ENCODE peak calls at places on chromosomes 4 and X, in four cellular contexts. B, H, J and U are unnamed samples.

GRCh38 chr4:11548529-11549176 is 120.0 kb upstream of the HS3ST1 start:
- DNase-seq in J (no peak), B (no peak), H (peak), U (no peak)

GRCh38 chrX:13094780-13095425 is 50.5 kb upstream of the FAM9C start:
- DNase-seq in H (no peak), B (no peak), J (no peak), U (no peak)

GRCh38 chr4:130356873-130357272 is 1260.9 kb downstream of the C4orf33 start:
- DNase-seq in J (no peak), B (no peak), H (no peak), U (no peak)

GRCh38 chr4:127012549-127012948 is 620.2 kb upstream of the INTU start:
- DNase-seq in J (no peak), B (no peak), H (no peak), U (no peak)

GRCh38 chrX:17464196-17464595 is 89.2 kb downstream of the NHS start:
- DNase-seq in B (no peak), J (no peak), H (no peak), U (no peak)

GRCh38 chrX:117543885-117544284 is 572.7 kb downstream of the KLHL13 start:
- DNase-seq in H (no peak), B (no peak), J (no peak), U (no peak)

GRCh38 chr4:8328866-8329559 is 59.5 kb downstream of the HTRA3 start:
- DNase-seq in J (no peak), H (no peak), B (no peak), U (no peak)

GRCh38 chrX:31555506-31555905 is 483.7 kb upstream of the FTHL17 start:
- DNase-seq in J (no peak), B (no peak), H (no peak), U (no peak)

GRCh38 chr4:130238121-130238520 is 1142.2 kb downstream of the C4orf33 start:
- DNase-seq in J (no peak), H (no peak), B (no peak), U (no peak)

GRCh38 chrX:67538383-67538782 is 5.4 kb upstream of the AR start:
- DNase-seq in H (no peak), B (no peak), J (no peak), U (no peak)

GRCh38 chr4:160129439-160129838 is 1026.6 kb downstream of the RAPGEF2 start:
- DNase-seq in B (no peak), H (no peak), J (no peak), U (no peak)

GRCh38 chr4:62487016-62487415 is 1286.9 kb downstream of the ADGRL3 start:
- DNase-seq in J (no peak), H (no peak), B (no peak), U (no peak)

GRCh38 chr4:2811830-2812599 is 19.1 kb downstream of the SH3BP2 start:
- DNase-seq in J (no peak), B (peak), H (peak), U (no peak)

GRCh38 chrX:137549073-137549472 is 16.9 kb upstream of the ZIC3 start:
- DNase-seq in B (no peak), H (no peak), J (no peak), U (no peak)

GRCh38 chr4:99208719-99209075 is 10.3 kb downstream of the ADH6 start:
- DNase-seq in H (no peak), J (no peak), B (no peak), U (no peak)

GRCh38 chr4:158068063-158068462 is 104.8 kb downstream of the GASK1B start:
- DNase-seq in H (no peak), J (no peak), B (no peak), U (no peak)

DNA sequence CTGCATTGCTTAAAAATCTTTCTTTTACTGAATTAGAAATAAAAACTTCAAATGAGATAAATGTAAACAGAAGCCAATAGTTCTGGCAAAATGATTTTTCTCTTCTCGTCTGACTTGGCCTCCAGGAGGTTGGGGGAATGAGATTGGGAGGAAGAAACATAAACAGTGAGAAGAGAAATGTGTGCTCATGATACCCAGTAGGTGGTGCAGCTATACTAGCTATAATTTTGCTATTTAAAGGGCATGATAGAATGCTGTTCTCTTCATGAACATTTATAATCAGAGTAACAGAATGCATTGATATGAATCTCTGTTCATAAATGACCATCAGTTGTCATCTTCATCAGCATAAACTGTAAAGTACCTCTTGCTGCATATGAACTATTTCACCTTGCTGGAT is 85.5 kb downstream of the TACR3 start:
- DNase-seq in H (no peak), B (no peak), J (no peak), U (no peak)
- TF ChIP-seq CTCF in H (no peak), B (no peak), J (no peak), U (no peak)

GRCh38 chr4:1243451-1244080 is 5.4 kb downstream of the CTBP1 start:
- DNase-seq in J (no peak), B (no peak), H (no peak), U (peak)
- TF ChIP-seq CTCF in J (no peak), B (no peak), H (no peak), U (no peak)

DNA sequence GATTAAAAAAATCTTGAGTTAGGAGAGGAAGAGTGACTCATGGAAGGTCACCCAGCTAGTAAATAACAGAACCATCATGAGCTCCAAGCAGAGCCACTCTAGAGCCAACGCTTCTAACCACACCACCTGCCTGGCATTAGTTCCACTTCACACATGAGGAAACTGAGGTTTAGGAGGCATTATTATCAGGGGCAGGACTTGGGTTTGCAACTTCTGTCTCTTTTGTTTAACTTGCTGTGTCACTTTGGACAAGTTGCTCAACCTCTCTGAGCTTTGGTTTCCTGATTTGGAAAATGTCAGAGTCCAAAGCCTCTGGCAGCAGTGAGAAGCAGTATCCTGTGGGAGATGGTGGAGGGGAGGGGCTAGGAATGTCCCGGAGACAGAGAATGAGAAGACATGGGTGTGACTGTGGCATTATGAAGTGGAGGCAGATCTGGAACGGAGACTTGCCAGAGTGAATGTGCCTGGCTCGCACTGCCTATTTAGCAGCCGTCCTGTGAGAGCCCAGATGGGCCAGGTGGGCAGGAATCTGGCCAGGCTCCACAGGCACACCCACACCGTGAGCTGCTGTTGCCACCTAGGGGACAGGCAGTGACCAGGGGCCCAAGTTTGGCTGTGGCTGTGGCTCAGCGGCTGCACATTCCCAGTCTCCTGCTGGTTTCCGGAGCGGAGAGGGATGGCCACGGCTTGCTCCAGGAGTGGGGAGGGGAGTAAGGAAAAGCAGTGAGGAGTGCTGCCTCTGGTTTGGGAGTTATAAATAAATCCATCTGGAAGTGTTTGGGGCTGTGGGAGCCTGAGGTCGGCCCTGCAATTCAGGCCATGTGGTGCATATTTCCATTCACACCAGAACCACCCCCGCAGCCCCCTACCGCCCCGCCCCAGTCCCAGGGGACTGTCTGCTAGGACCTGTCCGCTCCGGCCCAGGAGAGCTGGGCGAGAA is 93.4 kb downstream of the NHSL2 start:
- DNase-seq in J (no peak), H (no peak), B (no peak), U (no peak)
- TF ChIP-seq CTCF in J (peak), H (no peak), B (no peak), U (peak)

DNA sequence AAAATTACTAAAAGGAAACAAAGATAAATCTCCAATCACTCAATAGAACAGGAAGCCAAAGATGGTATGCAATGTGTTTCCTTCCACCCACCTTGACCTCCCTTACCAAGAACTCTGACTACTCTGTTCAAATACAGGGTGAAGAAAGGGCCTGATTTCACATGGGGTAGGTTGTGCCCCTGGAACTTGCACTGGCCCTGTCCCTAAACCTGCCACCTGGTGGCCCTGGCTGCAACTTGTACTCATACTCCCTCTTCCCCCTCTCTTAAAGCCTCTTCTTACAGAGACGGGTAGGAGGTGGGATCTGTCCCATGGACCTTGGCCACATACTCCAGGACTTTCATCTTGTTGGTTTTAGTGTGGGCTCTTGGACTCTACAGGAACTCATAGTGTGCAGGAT is 17.3 kb upstream of the TMEM185A start:
- DNase-seq in J (no peak), H (no peak), B (no peak), U (no peak)
- TF ChIP-seq CTCF in J (no peak), H (peak), B (no peak), U (no peak)

GRCh38 chr4:173834151-173834550 is 304.1 kb upstream of the HAND2 start:
- DNase-seq in J (no peak), H (no peak), B (no peak), U (no peak)
- TF ChIP-seq CTCF in J (no peak), H (no peak), B (no peak), U (no peak)

DNA sequence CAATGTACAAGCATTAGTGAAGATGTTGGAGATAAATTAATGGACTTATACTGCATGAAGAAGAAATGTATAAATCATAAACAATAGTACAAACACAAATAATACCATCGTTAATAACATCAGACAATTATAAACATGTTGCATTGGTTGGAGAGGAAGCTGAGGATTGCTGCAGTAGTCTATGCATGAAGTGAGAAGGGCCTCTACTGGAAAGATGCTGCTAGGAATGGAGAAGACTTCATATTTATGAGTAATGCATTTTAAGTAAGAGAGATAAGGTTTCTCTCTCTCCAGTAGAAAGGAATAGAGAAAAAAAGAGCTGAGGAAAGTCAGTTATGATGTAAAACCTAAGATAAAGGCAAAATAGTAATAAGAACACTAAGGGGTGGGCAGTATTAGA is 247.8 kb downstream of the GRID2 start:
- DNase-seq in B (no peak), H (no peak), J (no peak), U (no peak)
- TF ChIP-seq CTCF in B (no peak), H (no peak), J (no peak), U (no peak)

GRCh38 chr4:184430163-184430562 is 44.2 kb downstream of the IRF2 start:
- DNase-seq in J (no peak), B (no peak), H (no peak), U (no peak)
- TF ChIP-seq CTCF in J (no peak), B (no peak), H (no peak), U (no peak)

GRCh38 chr4:173171098-173171497 is 2.5 kb downstream of the GALNT7 start:
- DNase-seq in J (no peak), H (no peak), B (no peak), U (no peak)
- TF ChIP-seq CTCF in J (peak), H (no peak), B (no peak), U (peak)